ENCODE peak calls at places on chromosome 11, in four cellular contexts. One of them, this sample, is unnamed.

GRCh38 chr11:72114570-72114969 is 2.1 kb upstream of the ANAPC15 start:
- DNase-seq in GM20000: no peak
- DNase-seq in fibroblast of the aortic adventitia: peak; percentile 13
- DNase-seq in Peyer's patch: no peak
- DNase-seq in this sample: no peak

GRCh38 chr11:12979928-12980689 is 29.0 kb upstream of the RASSF10 start:
- DNase-seq in GM20000: no peak
- DNase-seq in fibroblast of the aortic adventitia: no peak
- DNase-seq in Peyer's patch: no peak
- DNase-seq in this sample: no peak

GRCh38 chr11:35337136-35337918 is 82.0 kb downstream of the SLC1A2 start:
- DNase-seq in GM20000: no peak
- DNase-seq in fibroblast of the aortic adventitia: peak; percentile 99
- DNase-seq in Peyer's patch: no peak
- DNase-seq in this sample: no peak

GRCh38 chr11:112315861-112316739 is 55.4 kb upstream of the PLET1 start:
- DNase-seq in GM20000: no peak
- DNase-seq in fibroblast of the aortic adventitia: peak; percentile 15
- DNase-seq in Peyer's patch: no peak
- DNase-seq in this sample: no peak

GRCh38 chr11:60193687-60194433 is 11.0 kb upstream of the MS4A6A start:
- DNase-seq in GM20000: peak; percentile 62
- DNase-seq in fibroblast of the aortic adventitia: peak; percentile 53
- DNase-seq in Peyer's patch: no peak
- DNase-seq in this sample: peak; percentile 47

GRCh38 chr11:4123218-4123617 is 28.6 kb downstream of the RRM1 start:
- DNase-seq in GM20000: no peak
- DNase-seq in fibroblast of the aortic adventitia: no peak
- DNase-seq in Peyer's patch: no peak
- DNase-seq in this sample: no peak

GRCh38 chr11:86116996-86117705 is 48.3 kb upstream of the PICALM start:
- DNase-seq in GM20000: no peak
- DNase-seq in fibroblast of the aortic adventitia: peak; percentile 56
- DNase-seq in Peyer's patch: no peak
- DNase-seq in this sample: no peak

GRCh38 chr11:135037828-135038227 is 625.8 kb upstream of the B3GAT1 start:
- DNase-seq in GM20000: no peak
- DNase-seq in fibroblast of the aortic adventitia: no peak
- DNase-seq in Peyer's patch: no peak
- DNase-seq in this sample: no peak

GRCh38 chr11:111259871-111260270 is 14.3 kb downstream of the POU2AF2 start:
- DNase-seq in GM20000: no peak
- DNase-seq in fibroblast of the aortic adventitia: no peak
- DNase-seq in Peyer's patch: no peak
- DNase-seq in this sample: no peak

GRCh38 chr11:14386895-14387480 is 28.0 kb upstream of the RRAS2 start:
- DNase-seq in GM20000: no peak
- DNase-seq in fibroblast of the aortic adventitia: peak; percentile 88
- DNase-seq in Peyer's patch: no peak
- DNase-seq in this sample: no peak

GRCh38 chr11:5004429-5005274 is 10.0 kb downstream of the OR51L1 start:
- DNase-seq in GM20000: peak; percentile 18
- DNase-seq in fibroblast of the aortic adventitia: peak; percentile 56
- DNase-seq in Peyer's patch: no peak
- DNase-seq in this sample: peak; percentile 10

GRCh38 chr11:34044664-34045485 is 6.7 kb upstream of the CAPRIN1 start:
- DNase-seq in GM20000: no peak
- DNase-seq in fibroblast of the aortic adventitia: peak; percentile 89
- DNase-seq in Peyer's patch: no peak
- DNase-seq in this sample: no peak

GRCh38 chr11:45859661-45860140 is 12.4 kb downstream of the CRY2 start:
- DNase-seq in GM20000: no peak
- DNase-seq in fibroblast of the aortic adventitia: peak; percentile 99
- DNase-seq in Peyer's patch: peak; percentile 95
- DNase-seq in this sample: no peak

GRCh38 chr11:7488681-7489080 is 3.4 kb downstream of the OLFML1 start:
- DNase-seq in GM20000: no peak
- DNase-seq in fibroblast of the aortic adventitia: peak; percentile 13
- DNase-seq in Peyer's patch: no peak
- DNase-seq in this sample: no peak

GRCh38 chr11:86073948-86074347 is 5.1 kb upstream of the PICALM start:
- DNase-seq in GM20000: no peak
- DNase-seq in fibroblast of the aortic adventitia: no peak
- DNase-seq in Peyer's patch: no peak
- DNase-seq in this sample: no peak

GRCh38 chr11:92266821-92267220 is 42.2 kb downstream of the FAT3 start:
- DNase-seq in GM20000: no peak
- DNase-seq in fibroblast of the aortic adventitia: no peak
- DNase-seq in Peyer's patch: no peak
- DNase-seq in this sample: no peak

GRCh38 chr11:69199583-69200295 is 44.0 kb downstream of the SMIM38 start:
- DNase-seq in GM20000: no peak
- DNase-seq in fibroblast of the aortic adventitia: no peak
- DNase-seq in Peyer's patch: no peak
- DNase-seq in this sample: no peak

GRCh38 chr11:73576226-73576625 is 21.7 kb downstream of the FAM168A start:
- DNase-seq in GM20000: no peak
- DNase-seq in fibroblast of the aortic adventitia: no peak
- DNase-seq in Peyer's patch: no peak
- DNase-seq in this sample: no peak

GRCh38 chr11:134581966-134582787 is 170.1 kb upstream of the B3GAT1 start:
- DNase-seq in GM20000: no peak
- DNase-seq in fibroblast of the aortic adventitia: no peak
- DNase-seq in Peyer's patch: no peak
- DNase-seq in this sample: no peak

GRCh38 chr11:5297671-5298070 is 4.1 kb downstream of the OR51B4 start:
- DNase-seq in GM20000: no peak
- DNase-seq in fibroblast of the aortic adventitia: peak; percentile 61
- DNase-seq in Peyer's patch: no peak
- DNase-seq in this sample: no peak

GRCh38 chr11:128399722-128400121 is 187.6 kb downstream of the ETS1 start:
- DNase-seq in GM20000: no peak
- DNase-seq in fibroblast of the aortic adventitia: no peak
- DNase-seq in Peyer's patch: no peak
- DNase-seq in this sample: no peak
- TF ChIP-seq CTCF in GM20000: no peak
- TF ChIP-seq CTCF in fibroblast of the aortic adventitia: no peak
- TF ChIP-seq CTCF in Peyer's patch: no peak
- TF ChIP-seq CTCF in this sample: no peak

DNA sequence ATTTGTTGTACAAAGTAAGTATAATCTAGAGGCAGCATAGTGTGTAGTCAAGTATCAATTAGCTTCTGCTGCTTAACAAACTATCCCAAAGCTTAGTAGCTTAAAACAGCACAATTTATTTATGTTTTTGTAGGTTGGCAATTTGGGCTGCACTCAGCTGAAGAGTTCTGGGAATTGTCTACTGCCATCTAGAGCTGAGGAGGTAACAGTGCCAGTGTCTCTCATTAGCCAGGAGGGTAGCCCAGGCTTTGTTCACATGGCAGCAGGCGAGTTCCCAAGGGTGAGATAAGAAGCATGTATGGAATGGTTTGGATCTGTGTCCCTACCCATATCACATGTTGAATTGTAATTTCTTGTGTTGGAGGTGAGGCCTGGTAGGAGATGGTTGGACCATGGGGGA is 45.8 kb upstream of the SLN start:
- DNase-seq in GM20000: no peak
- DNase-seq in fibroblast of the aortic adventitia: no peak
- DNase-seq in Peyer's patch: no peak
- DNase-seq in this sample: no peak
- TF ChIP-seq CTCF in GM20000: no peak
- TF ChIP-seq CTCF in fibroblast of the aortic adventitia: no peak
- TF ChIP-seq CTCF in Peyer's patch: no peak
- TF ChIP-seq CTCF in this sample: no peak

GRCh38 chr11:83736689-83737088 is 450.5 kb upstream of the CCDC90B start:
- DNase-seq in GM20000: no peak
- DNase-seq in fibroblast of the aortic adventitia: no peak
- DNase-seq in Peyer's patch: no peak
- DNase-seq in this sample: no peak
- TF ChIP-seq CTCF in GM20000: no peak
- TF ChIP-seq CTCF in fibroblast of the aortic adventitia: no peak
- TF ChIP-seq CTCF in Peyer's patch: no peak
- TF ChIP-seq CTCF in this sample: no peak

DNA sequence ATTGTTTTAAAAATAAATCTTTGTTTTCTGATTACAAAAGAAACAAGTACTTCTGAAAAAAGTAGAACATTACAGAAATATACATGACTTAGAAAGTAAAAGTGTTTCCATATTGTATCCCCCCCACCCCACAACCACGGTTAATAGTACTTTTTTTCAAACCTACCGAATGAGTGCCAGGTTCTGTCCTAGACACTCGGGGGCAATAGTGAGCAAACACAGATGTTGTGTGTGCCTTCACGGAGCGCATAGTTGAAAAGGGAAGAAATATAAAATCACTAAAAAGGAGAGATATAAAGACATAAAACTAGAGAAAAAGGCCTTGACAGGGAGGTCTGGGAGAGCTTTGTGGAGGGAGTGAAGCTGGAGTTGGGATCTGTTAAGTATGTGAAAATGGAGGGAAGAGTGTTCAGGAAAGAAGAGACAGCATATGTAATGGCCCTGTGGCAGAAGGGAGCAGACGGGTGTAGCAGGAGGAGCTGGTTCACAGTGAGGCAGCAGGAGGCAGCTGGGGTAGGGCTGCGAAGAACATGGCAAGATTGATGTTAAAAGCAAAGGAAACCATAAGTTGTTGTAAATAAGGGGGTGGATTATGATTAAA is 42.1 kb upstream of the ALX4 start:
- DNase-seq in GM20000: no peak
- DNase-seq in fibroblast of the aortic adventitia: no peak
- DNase-seq in Peyer's patch: no peak
- DNase-seq in this sample: no peak
- TF ChIP-seq CTCF in GM20000: no peak
- TF ChIP-seq CTCF in fibroblast of the aortic adventitia: peak; percentile 17
- TF ChIP-seq CTCF in Peyer's patch: no peak
- TF ChIP-seq CTCF in this sample: peak; percentile 3

DNA sequence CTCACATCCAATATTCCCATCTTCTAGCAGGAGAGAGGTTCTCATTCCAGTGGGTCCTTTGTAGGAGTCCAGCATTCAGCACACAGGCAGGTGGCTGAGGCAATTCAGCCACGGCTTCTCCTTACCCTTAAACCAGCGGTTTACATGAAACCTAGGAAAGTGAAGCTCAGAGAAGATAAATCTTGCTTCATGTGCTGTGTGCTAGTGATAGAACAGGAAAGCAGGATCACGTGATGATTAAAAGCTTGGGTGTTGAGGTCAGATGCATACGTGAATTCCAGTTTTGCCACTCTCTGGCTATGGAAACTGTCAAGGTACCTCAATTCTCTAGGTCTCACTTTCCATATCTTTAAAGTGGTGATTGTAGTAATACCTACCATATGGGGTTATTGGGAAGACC is 331.6 kb downstream of the INSC start:
- DNase-seq in GM20000: no peak
- DNase-seq in fibroblast of the aortic adventitia: no peak
- DNase-seq in Peyer's patch: no peak
- DNase-seq in this sample: no peak
- TF ChIP-seq CTCF in GM20000: no peak
- TF ChIP-seq CTCF in fibroblast of the aortic adventitia: no peak
- TF ChIP-seq CTCF in Peyer's patch: no peak
- TF ChIP-seq CTCF in this sample: no peak

DNA sequence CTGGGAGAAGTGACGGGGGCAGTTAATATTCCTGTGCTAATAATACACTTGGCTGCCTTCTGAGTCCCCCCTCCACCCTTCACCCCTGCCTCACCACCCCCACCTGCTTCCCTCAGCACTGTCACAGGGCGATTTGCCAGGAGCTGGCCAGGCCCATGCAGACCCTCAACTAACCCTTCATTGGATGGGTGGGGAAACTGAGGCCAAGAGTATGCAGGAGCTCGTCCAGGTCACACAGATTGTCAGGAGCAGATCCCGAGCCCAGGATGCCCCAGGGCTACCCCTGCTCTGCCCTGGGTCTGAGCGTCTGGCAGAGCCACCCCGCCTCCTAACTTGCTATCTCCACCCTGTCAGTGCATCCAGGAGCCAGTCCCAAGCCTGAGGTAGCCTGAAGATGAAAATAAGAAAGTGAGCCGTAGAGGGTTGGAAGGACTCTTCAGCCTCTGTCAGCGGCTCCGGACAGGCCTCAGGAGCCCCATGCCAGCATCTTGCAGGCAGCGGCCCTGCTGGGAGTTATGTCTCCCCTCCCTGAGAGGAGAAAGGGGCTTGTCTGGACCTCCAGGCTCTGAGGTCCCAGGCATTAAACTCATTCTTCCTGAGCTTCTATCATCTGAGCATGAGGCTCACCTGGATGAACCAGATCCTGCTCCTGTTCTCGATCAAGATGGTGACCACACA is 6.2 kb downstream of the TPBGL start:
- DNase-seq in GM20000: no peak
- DNase-seq in fibroblast of the aortic adventitia: no peak
- DNase-seq in Peyer's patch: no peak
- DNase-seq in this sample: no peak
- TF ChIP-seq CTCF in GM20000: no peak
- TF ChIP-seq CTCF in fibroblast of the aortic adventitia: no peak
- TF ChIP-seq CTCF in Peyer's patch: no peak
- TF ChIP-seq CTCF in this sample: no peak

This sample was measured in GM10248.